ENCODE peak calls at places on chromosomes 12 and 14, in four cellular contexts. P, S, H and N are unnamed samples.

GRCh38 chr14:23259412-23259811 is 21.7 kb downstream of the RNF212B start:
- DNase-seq in H (no peak), S (no peak), P (no peak), N (no peak)

GRCh38 chr14:22007278-22008097 is 333.9 kb upstream of the OR4E1 start:
- DNase-seq in P (no peak), S (no peak), H (no peak), N (no peak)

GRCh38 chr12:22334696-22335290 is at the start of gene ST8SIA1:
- DNase-seq in P (no peak), H (no peak), S (no peak), N (peak)

GRCh38 chr12:29278673-29279420 is 102.1 kb downstream of the ERGIC2 start:
- DNase-seq in H (no peak), S (no peak), P (no peak), N (no peak)

GRCh38 chr12:19799886-19800602 is 360.8 kb downstream of the AEBP2 start:
- DNase-seq in H (no peak), S (no peak), P (no peak), N (no peak)

GRCh38 chr12:88993655-88994054 is 358.6 kb downstream of the DUSP6 start:
- DNase-seq in S (peak), H (no peak), P (peak), N (no peak)

GRCh38 chr12:16449459-16449858 is 102.0 kb downstream of the MGST1 start:
- DNase-seq in H (no peak), P (no peak), S (no peak), N (no peak)

GRCh38 chr14:93343266-93343665 is 3.7 kb upstream of the COX8C start:
- DNase-seq in H (no peak), P (no peak), S (no peak), N (no peak)

GRCh38 chr14:20381341-20381740 is 32.0 kb downstream of the TEP1 start:
- DNase-seq in H (no peak), P (no peak), S (no peak), N (no peak)

GRCh38 chr12:84408936-84409335 is 503.7 kb downstream of the SLC6A15 start:
- DNase-seq in P (no peak), S (no peak), H (no peak), N (no peak)

GRCh38 chr14:103016071-103016470 is 41.3 kb downstream of the CDC42BPB start:
- DNase-seq in H (no peak), P (no peak), S (no peak), N (no peak)

GRCh38 chr14:105492051-105492965 is 1.3 kb downstream of the TEDC1 start:
- DNase-seq in H (no peak), S (no peak), P (no peak), N (no peak)

GRCh38 chr12:123250471-123251383 is 17.5 kb downstream of the MTRFR start:
- DNase-seq in P (no peak), H (no peak), S (peak), N (no peak)

GRCh38 chr14:95675486-95675885 is 10.7 kb upstream of the TCL1B start:
- DNase-seq in P (no peak), H (no peak), S (no peak), N (no peak)

GRCh38 chr14:33617154-33617553 is 333.7 kb downstream of the EGLN3 start:
- DNase-seq in P (peak), S (no peak), H (no peak), N (no peak)

GRCh38 chr12:123064356-123064755 is 83.9 kb downstream of the ARL6IP4 start:
- DNase-seq in S (no peak), P (no peak), H (no peak), N (no peak)

GRCh38 chr12:122830517-122831214 is 4.6 kb upstream of the HIP1R start:
- DNase-seq in S (peak), P (peak), H (no peak), N (no peak)

GRCh38 chr14:104187121-104187889 is 48.9 kb downstream of the KIF26A start:
- DNase-seq in S (no peak), P (no peak), H (no peak), N (no peak)

GRCh38 chr14:77883479-77884238 is 83.8 kb downstream of the ADCK1 start:
- DNase-seq in H (no peak), S (no peak), P (no peak), N (no peak)

GRCh38 chr14:39890026-39890425 is 457.8 kb upstream of the FBXO33 start:
- DNase-seq in P (no peak), S (no peak), H (no peak), N (no peak)

GRCh38 chr12:20863056-20863455 is 52.6 kb downstream of the SLCO1B3 start:
- DNase-seq in P (no peak), S (no peak), H (no peak), N (no peak)

GRCh38 chr12:87344699-87345098 is 684.5 kb downstream of the C12orf50 start:
- DNase-seq in P (no peak), S (no peak), H (no peak), N (no peak)

GRCh38 chr12:29640589-29641345 is 143.0 kb downstream of the TMTC1 start:
- DNase-seq in P (peak), H (no peak), S (peak), N (no peak)

GRCh38 chr14:66330218-66330617 is 156.0 kb upstream of the CCDC196 start:
- DNase-seq in P (no peak), S (no peak), H (no peak), N (no peak)

GRCh38 chr14:74475678-74476077 is 17.4 kb downstream of the NPC2 start:
- DNase-seq in P (peak), H (no peak), S (no peak), N (no peak)

GRCh38 chr12:47942327-47943230 is 20.8 kb upstream of the TMEM106C start:
- DNase-seq in H (no peak), P (no peak), S (peak), N (peak)

GRCh38 chr14:102279688-102280348 is 25.1 kb downstream of the MOK start:
- DNase-seq in P (peak), S (no peak), H (no peak), N (no peak)

GRCh38 chr12:27163048-27163715 is 80.8 kb upstream of the C12orf71 start:
- DNase-seq in H (no peak), S (no peak), P (peak), N (no peak)

GRCh38 chr12:5514016-5514415 is 82.1 kb downstream of the NTF3 start:
- DNase-seq in P (no peak), S (no peak), H (no peak), N (no peak)

GRCh38 chr12:5511644-5512584 is 80.0 kb downstream of the NTF3 start:
- DNase-seq in H (no peak), P (peak), S (peak), N (peak)

GRCh38 chr12:5511256-5511643 is 79.3 kb downstream of the NTF3 start:
- DNase-seq in P (no peak), H (no peak), S (no peak), N (no peak)

GRCh38 chr12:5513406-5513805 is 81.5 kb downstream of the NTF3 start:
- DNase-seq in P (no peak), H (no peak), S (no peak), N (no peak)

GRCh38 chr12:5512585-5512970 is 80.7 kb downstream of the NTF3 start:
- DNase-seq in H (no peak), P (no peak), S (no peak), N (no peak)
- TF ChIP-seq CHD1 in H (no peak), P (no peak), S (no peak), N (no peak)

GRCh38 chr14:100432652-100433427 is 109.7 kb downstream of the SLC25A47 start:
- DNase-seq in H (no peak), S (no peak), P (no peak), N (no peak)

GRCh38 chr14:100433428-100433814 is 110.3 kb downstream of the SLC25A47 start:
- DNase-seq in P (no peak), H (no peak), S (no peak), N (no peak)

GRCh38 chr14:100434911-100435455 is 111.8 kb downstream of the SLC25A47 start:
- DNase-seq in H (no peak), P (no peak), S (no peak), N (no peak)

GRCh38 chr14:100435459-100435858 is 112.3 kb downstream of the SLC25A47 start:
- DNase-seq in H (no peak), P (no peak), S (no peak), N (no peak)

GRCh38 chr14:100434033-100434601 is 111.0 kb downstream of the SLC25A47 start:
- DNase-seq in S (no peak), P (no peak), H (no peak), N (no peak)
- TF ChIP-seq CHD1 in S (no peak), P (no peak), H (no peak), N (no peak)

GRCh38 chr14:65044596-65044959 is 57.7 kb downstream of the MAX start:
- DNase-seq in S (peak), P (no peak), H (no peak), N (no peak)

GRCh38 chr14:65045691-65046090 is 56.6 kb downstream of the MAX start:
- DNase-seq in S (no peak), P (no peak), H (no peak), N (no peak)

GRCh38 chr14:65042731-65043372 is 56.2 kb downstream of the FNTB start:
- DNase-seq in P (no peak), S (peak), H (peak), N (no peak)

GRCh38 chr14:65043893-65044595 is 57.3 kb downstream of the FNTB start:
- DNase-seq in H (no peak), S (no peak), P (no peak), N (no peak)

GRCh38 chr14:65045011-65045410 is 57.3 kb downstream of the MAX start:
- DNase-seq in P (no peak), H (no peak), S (peak), N (no peak)
- TF ChIP-seq CHD1 in P (no peak), H (no peak), S (no peak), N (no peak)

DNA sequence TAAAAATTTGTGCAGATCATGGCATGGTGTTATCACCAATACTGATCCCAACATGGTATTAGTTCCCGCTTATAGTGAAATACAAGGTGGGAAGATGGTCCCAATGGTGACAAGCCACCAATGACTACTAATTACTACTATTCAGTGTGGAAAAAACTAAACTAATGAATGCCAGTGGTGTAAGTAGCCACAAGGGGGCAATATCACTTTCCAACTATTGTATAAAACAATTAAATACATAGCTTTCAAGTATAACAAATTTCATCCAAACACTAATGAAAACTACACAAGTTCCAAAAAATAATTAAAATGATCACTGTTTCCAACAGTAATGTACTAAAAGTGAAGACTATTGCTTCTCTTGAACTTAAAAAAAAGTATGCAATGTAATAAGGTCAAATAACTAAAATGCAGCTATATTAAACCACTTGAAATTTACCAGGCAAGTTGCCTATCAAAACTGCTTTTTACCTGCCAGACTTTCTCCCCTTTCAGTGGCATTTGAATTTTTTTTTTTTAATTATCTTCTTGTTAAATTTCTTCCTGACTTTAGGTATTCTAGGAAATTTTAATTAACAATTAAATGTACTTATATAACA is 58.0 kb downstream of the PAPLN start:
- DNase-seq in P (peak), H (no peak), S (peak), N (no peak)
- TF ChIP-seq CHD1 in P (no peak), H (no peak), S (no peak), N (no peak)

DNA sequence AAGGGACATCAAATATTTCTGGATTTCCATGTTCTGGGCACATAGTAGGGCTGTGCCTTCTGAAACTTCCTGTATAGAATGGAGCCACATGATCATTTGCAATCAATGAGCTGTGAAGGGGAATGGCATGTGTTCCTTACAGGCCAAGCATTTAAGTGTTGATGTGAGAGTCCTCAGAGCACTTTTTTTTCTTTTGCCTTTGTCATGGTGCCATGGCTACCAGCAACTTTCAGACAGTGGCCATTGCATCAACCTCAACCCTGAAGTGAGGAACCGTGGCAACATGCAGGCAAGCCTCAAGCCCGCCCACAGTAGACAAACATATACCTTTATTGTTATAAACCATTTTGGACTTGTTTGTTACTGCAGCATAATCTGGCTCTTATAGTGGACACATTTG is 948.1 kb downstream of the NRXN3 start:
- DNase-seq in S (no peak), P (no peak), H (no peak), N (no peak)
- TF ChIP-seq CHD1 in S (no peak), P (no peak), H (no peak), N (no peak)

GRCh38 chr12:53501615-53502181 is 615 bp downstream of the TARBP2 start:
- DNase-seq in P (no peak), H (no peak), S (no peak), N (no peak)

GRCh38 chr12:53500776-53501614 is at the start of gene TARBP2:
- DNase-seq in S (peak), P (peak), H (peak), N (peak)

GRCh38 chr12:53498235-53498630 is 1.0 kb downstream of the MAP3K12 start:
- DNase-seq in H (no peak), P (no peak), S (no peak), N (no peak)

GRCh38 chr12:53499261-53500118 is at the start of gene MAP3K12:
- DNase-seq in P (peak), S (peak), H (no peak), N (peak)

DNA sequence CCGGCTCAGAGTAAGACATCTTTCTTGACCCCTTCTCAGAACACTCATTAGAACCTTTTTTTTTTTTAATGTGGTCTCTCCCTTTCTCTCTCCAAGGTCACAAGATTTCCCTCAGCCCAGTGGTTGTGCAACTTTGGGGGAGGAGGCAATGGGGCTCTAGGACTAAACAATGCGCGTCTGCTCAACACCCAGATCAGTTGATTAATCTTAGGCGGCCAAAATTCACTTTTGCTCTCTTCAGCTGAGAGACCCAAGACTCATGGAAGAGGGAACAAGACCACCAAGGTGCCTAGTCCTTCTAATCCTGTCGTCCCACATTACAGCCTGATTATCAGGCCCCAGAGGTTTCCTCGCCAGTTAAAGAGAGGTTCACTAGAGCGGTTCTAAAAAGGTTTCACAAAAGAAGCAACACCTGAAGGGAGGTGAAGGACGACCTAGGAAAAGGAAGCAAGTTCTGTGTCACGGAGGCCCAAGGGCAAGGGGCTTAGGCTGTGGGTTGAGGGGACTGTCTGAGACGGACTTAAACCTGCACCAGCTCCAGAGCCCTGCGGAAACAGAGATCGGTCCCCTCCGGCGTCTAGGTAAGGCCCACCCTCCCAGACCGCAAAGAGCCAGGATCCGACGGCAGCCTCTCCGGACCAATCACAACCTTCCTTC is 836 bp upstream of the TARBP2 start:
- DNase-seq in P (peak), S (peak), H (no peak), N (no peak)
- TF ChIP-seq CHD1 in P (no peak), S (no peak), H (no peak), N (no peak)

GRCh38 chr12:44694027-44694426 is 182.1 kb downstream of the NELL2 start:
- DNase-seq in H (no peak), P (no peak), S (no peak), N (no peak)

GRCh38 chr12:44689587-44689986 is 186.5 kb downstream of the NELL2 start:
- DNase-seq in H (no peak), S (no peak), P (no peak), N (no peak)
- TF ChIP-seq CHD1 in H (no peak), S (no peak), P (no peak), N (no peak)

GRCh38 chr14:69475194-69475818 is 9.2 kb upstream of the PLEKHD1 start:
- DNase-seq in H (no peak), S (peak), P (peak), N (no peak)
- TF ChIP-seq CHD1 in H (no peak), S (no peak), P (no peak), N (no peak)